ENCODE peak calls at places on chromosome 13, in four cellular contexts. One of them, this sample, is unnamed.

GRCh38 chr13:114225610-114226009 is 9.1 kb upstream of the CDC16 start:
- DNase-seq in HepG2: no peak
- DNase-seq in HCT116: no peak
- DNase-seq in K562: no peak
- DNase-seq in this sample: peak

GRCh38 chr13:76164290-76164689 is 528.2 kb downstream of the LMO7 start:
- DNase-seq in HepG2: no peak
- DNase-seq in HCT116: no peak
- DNase-seq in K562: no peak
- DNase-seq in this sample: no peak

GRCh38 chr13:111474136-111475002 is 153.9 kb downstream of the TEX29 start:
- DNase-seq in HepG2: peak
- DNase-seq in HCT116: peak
- DNase-seq in K562: peak
- DNase-seq in this sample: peak

GRCh38 chr13:40452741-40453665 is 213.4 kb downstream of the FOXO1 start:
- DNase-seq in HepG2: peak
- DNase-seq in HCT116: no peak
- DNase-seq in K562: no peak
- DNase-seq in this sample: no peak

GRCh38 chr13:46295531-46296464 is 84.1 kb downstream of the LRRC63 start:
- DNase-seq in HepG2: no peak
- DNase-seq in HCT116: no peak
- DNase-seq in K562: no peak
- DNase-seq in this sample: no peak

GRCh38 chr13:106306748-106307277 is 228.6 kb downstream of the EFNB2 start:
- DNase-seq in HepG2: no peak
- DNase-seq in HCT116: no peak
- DNase-seq in K562: no peak
- DNase-seq in this sample: no peak

GRCh38 chr13:81116461-81117282 is 775.7 kb upstream of the SPRY2 start:
- DNase-seq in HepG2: no peak
- DNase-seq in HCT116: no peak
- DNase-seq in K562: no peak
- DNase-seq in this sample: no peak

GRCh38 chr13:33556828-33557227 is 261.1 kb upstream of the RFC3 start:
- DNase-seq in HepG2: no peak
- DNase-seq in HCT116: no peak
- DNase-seq in K562: no peak
- DNase-seq in this sample: no peak

GRCh38 chr13:103973740-103974139 is 907.5 kb upstream of the SLC10A2 start:
- DNase-seq in HepG2: no peak
- DNase-seq in HCT116: no peak
- DNase-seq in K562: no peak
- DNase-seq in this sample: no peak

GRCh38 chr13:24670927-24671326 is 9.3 kb upstream of the ATP12A start:
- DNase-seq in HepG2: no peak
- DNase-seq in HCT116: peak
- DNase-seq in K562: peak
- DNase-seq in this sample: peak

GRCh38 chr13:111115841-111116500 is 861 bp downstream of the ARHGEF7 start:
- DNase-seq in HepG2: peak
- DNase-seq in HCT116: no peak
- DNase-seq in K562: no peak
- DNase-seq in this sample: peak

GRCh38 chr13:36028359-36028758 is 102.8 kb downstream of the DCLK1 start:
- DNase-seq in HepG2: no peak
- DNase-seq in HCT116: no peak
- DNase-seq in K562: no peak
- DNase-seq in this sample: no peak

GRCh38 chr13:31162151-31163008 is 676 bp upstream of the HSPH1 start:
- DNase-seq in HepG2: peak
- DNase-seq in HCT116: peak
- DNase-seq in K562: peak
- DNase-seq in this sample: peak

GRCh38 chr13:97810152-97810551 is 143.3 kb upstream of the IPO5 start:
- DNase-seq in HepG2: peak
- DNase-seq in HCT116: peak
- DNase-seq in K562: no peak
- DNase-seq in this sample: peak

GRCh38 chr13:100301418-100301817 is 212.5 kb downstream of the PCCA start:
- DNase-seq in HepG2: no peak
- DNase-seq in HCT116: no peak
- DNase-seq in K562: no peak
- DNase-seq in this sample: peak

GRCh38 chr13:70835349-70835748 is 727.1 kb upstream of the KLHL1 start:
- DNase-seq in HepG2: no peak
- DNase-seq in HCT116: no peak
- DNase-seq in K562: no peak
- DNase-seq in this sample: peak

GRCh38 chr13:26253787-26254582 is at the start of gene CDK8:
- DNase-seq in HepG2: peak
- DNase-seq in HCT116: peak
- DNase-seq in K562: peak
- DNase-seq in this sample: peak

GRCh38 chr13:39599842-39600241 is 3.2 kb downstream of the LHFPL6 start:
- DNase-seq in HepG2: no peak
- DNase-seq in HCT116: no peak
- DNase-seq in K562: no peak
- DNase-seq in this sample: peak

GRCh38 chr13:108227651-108228272 is 9.6 kb downstream of the ABHD13 start:
- DNase-seq in HepG2: peak
- DNase-seq in HCT116: peak
- DNase-seq in K562: peak
- DNase-seq in this sample: peak

GRCh38 chr13:34867590-34867989 is 74.5 kb upstream of the NBEA start:
- DNase-seq in HepG2: no peak
- DNase-seq in HCT116: no peak
- DNase-seq in K562: no peak
- DNase-seq in this sample: no peak

GRCh38 chr13:35978607-35979316 is 152.4 kb downstream of the DCLK1 start:
- DNase-seq in HepG2: peak
- DNase-seq in HCT116: peak
- DNase-seq in K562: peak
- DNase-seq in this sample: peak

GRCh38 chr13:93246069-93246468 is 19.5 kb downstream of the GPC6 start:
- DNase-seq in HepG2: no peak
- DNase-seq in HCT116: no peak
- DNase-seq in K562: no peak
- DNase-seq in this sample: no peak

GRCh38 chr13:41971848-41972247 is 10.9 kb upstream of the VWA8 start:
- DNase-seq in HepG2: no peak
- DNase-seq in HCT116: no peak
- DNase-seq in K562: no peak
- DNase-seq in this sample: no peak

GRCh38 chr13:41502676-41503075 is 45.3 kb downstream of the RGCC start:
- DNase-seq in HepG2: no peak
- DNase-seq in HCT116: no peak
- DNase-seq in K562: no peak
- DNase-seq in this sample: no peak

GRCh38 chr13:110225609-110226008 is 81.3 kb downstream of the COL4A1 start:
- DNase-seq in HepG2: no peak
- DNase-seq in HCT116: no peak
- DNase-seq in K562: no peak
- DNase-seq in this sample: no peak

GRCh38 chr13:94389544-94390351 is 89.7 kb downstream of the DCT start:
- DNase-seq in HepG2: no peak
- DNase-seq in HCT116: no peak
- DNase-seq in K562: no peak
- DNase-seq in this sample: no peak

GRCh38 chr13:40026174-40026585 is 370.7 kb downstream of the COG6 start:
- DNase-seq in HepG2: no peak
- DNase-seq in HCT116: no peak
- DNase-seq in K562: no peak
- DNase-seq in this sample: no peak

GRCh38 chr13:99150575-99151370 is 49.9 kb upstream of the UBAC2 start:
- DNase-seq in HepG2: no peak
- DNase-seq in HCT116: no peak
- DNase-seq in K562: no peak
- DNase-seq in this sample: no peak

GRCh38 chr13:43132228-43132627 is 108.8 kb downstream of the DNAJC15 start:
- DNase-seq in HepG2: peak
- DNase-seq in HCT116: peak
- DNase-seq in K562: peak
- DNase-seq in this sample: no peak

DNA sequence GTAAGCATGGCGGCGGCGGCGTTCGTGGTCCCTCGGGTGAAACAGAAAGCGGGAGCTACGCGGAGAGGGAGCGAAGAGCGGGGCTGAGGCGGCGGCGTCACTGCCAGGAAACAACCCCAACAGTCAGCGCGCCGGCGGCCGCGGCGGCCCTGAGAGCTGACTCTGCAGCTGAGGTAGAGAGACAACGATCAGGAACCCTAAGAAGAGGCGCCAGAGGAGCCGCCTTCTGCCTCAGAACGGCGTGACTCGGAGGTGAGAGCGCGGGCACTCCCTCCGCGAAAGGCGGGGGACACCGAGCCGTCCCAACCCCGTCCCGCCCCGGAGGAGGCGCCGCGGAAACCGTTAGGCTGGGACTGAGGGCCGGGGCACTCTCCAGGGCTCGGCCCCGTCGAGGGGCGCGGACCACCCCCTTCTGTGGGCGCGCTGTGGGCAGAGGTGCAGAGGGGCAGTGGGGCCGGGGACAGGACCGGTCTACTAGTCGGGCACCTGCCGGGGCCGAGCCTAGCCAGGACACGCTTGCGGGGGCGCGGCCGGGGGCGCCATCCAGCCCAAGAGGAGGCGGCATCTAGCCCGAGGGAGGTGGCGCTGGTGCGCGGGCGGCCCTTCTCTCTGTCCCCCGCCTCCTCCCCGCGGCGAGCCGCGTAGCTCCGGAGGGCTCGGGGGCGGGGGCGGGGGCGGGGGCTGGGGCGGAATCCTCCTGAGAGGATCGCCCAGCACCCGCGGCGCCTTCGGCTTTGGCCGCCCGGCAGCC is 389 bp downstream of the FNDC3A start:
- DNase-seq in HepG2: peak
- DNase-seq in HCT116: peak
- DNase-seq in K562: peak
- DNase-seq in this sample: peak
- TF ChIP-seq ELF1 in HepG2: peak
- TF ChIP-seq ELF1 in HCT116: no peak
- TF ChIP-seq ELF1 in K562: no peak
- TF ChIP-seq ELF1 in this sample: no peak

DNA sequence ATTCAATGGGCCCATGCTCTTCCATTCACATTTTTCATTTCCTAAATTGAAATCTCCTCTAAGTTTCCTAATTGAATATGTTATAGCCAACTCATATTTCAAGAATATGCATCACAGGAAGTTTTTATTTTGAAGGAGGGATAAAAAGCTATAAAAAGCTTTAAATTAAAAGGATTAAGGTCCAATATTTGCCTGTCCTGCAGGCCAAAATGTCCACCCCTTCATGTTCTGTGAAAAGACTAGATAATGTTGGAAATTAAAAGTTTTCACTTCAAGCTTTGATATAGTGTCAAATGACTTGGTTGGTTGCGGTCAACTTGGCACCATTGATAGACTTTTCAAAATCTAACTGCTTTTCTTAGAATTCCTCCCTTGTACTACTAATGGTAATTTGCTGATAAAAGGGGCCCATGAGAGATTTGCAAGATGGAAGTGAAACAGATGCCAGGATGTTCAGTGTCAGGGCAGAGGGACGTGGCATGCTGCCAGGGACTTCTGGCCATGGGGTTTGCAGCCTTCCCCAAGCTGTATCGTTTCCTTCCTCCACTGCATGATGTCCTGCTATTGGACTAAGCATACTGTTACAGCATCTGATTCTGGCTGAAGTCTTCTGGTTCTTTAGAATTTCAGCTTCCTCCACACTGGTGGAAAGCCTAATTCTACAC is 547.3 kb upstream of the MIR17HG start:
- DNase-seq in HepG2: no peak
- DNase-seq in HCT116: no peak
- DNase-seq in K562: no peak
- DNase-seq in this sample: peak
- TF ChIP-seq ELF1 in HepG2: no peak
- TF ChIP-seq ELF1 in HCT116: no peak
- TF ChIP-seq ELF1 in K562: no peak
- TF ChIP-seq ELF1 in this sample: no peak

GRCh38 chr13:91893040-91893439 is 494.6 kb downstream of the GPC5 start:
- DNase-seq in HepG2: no peak
- DNase-seq in HCT116: no peak
- DNase-seq in K562: no peak
- DNase-seq in this sample: no peak

GRCh38 chr13:91889641-91890040 is 491.2 kb downstream of the GPC5 start:
- DNase-seq in HepG2: no peak
- DNase-seq in HCT116: no peak
- DNase-seq in K562: no peak
- DNase-seq in this sample: no peak

DNA sequence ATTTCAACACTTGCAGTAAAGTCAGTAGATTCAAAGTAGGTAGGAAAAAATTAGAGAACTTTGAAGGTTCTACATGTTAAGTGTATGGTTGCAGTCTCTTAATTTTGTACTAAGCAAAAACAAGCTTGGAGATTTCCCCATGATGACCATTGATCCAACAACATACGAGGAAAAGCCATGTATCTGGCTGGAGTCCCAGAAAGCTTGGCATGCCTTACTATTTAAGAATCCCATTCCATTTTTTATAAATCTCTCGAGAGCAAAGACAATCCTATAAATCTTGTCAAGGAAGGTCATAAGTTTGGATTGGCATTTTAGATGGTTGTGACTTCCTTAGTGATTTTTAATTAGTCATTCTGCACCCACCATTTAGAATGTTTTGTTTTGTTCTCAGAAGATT is 495.9 kb downstream of the GPC5 start:
- DNase-seq in HepG2: no peak
- DNase-seq in HCT116: no peak
- DNase-seq in K562: no peak
- DNase-seq in this sample: no peak
- TF ChIP-seq ELF1 in HepG2: no peak
- TF ChIP-seq ELF1 in HCT116: no peak
- TF ChIP-seq ELF1 in K562: no peak
- TF ChIP-seq ELF1 in this sample: no peak

GRCh38 chr13:84823528-84823927 is 941.3 kb upstream of the SLITRK1 start:
- DNase-seq in HepG2: no peak
- DNase-seq in HCT116: no peak
- DNase-seq in K562: no peak
- DNase-seq in this sample: no peak

GRCh38 chr13:84816567-84817133 is 934.4 kb upstream of the SLITRK1 start:
- DNase-seq in HepG2: no peak
- DNase-seq in HCT116: no peak
- DNase-seq in K562: no peak
- DNase-seq in this sample: no peak

DNA sequence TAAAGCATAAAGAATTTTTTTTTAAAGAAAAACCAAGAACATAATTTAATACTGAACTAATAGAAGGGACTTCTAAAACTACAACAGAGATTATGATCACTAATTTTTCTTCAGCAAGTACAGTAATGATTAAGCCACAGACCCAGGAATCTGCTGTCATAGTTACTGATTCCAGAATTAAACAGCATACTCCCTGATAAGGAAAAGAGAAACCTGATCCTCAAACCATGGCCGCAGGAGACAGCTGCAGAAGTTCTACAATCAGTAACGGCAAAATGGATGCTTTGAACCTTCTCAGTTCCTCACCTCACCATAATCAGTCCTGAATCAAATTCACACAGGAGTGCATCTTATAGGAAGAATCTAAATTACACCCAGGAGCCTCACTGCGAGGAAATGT is 939.0 kb upstream of the SLITRK1 start:
- DNase-seq in HepG2: no peak
- DNase-seq in HCT116: no peak
- DNase-seq in K562: no peak
- DNase-seq in this sample: peak
- TF ChIP-seq ELF1 in HepG2: no peak
- TF ChIP-seq ELF1 in HCT116: no peak
- TF ChIP-seq ELF1 in K562: no peak
- TF ChIP-seq ELF1 in this sample: no peak